ENCODE peak calls at places on chromosomes 3 and 15, in nine cellular contexts. D is heart left ventricle, R is tibial nerve, J is tibial artery, L is cardiac muscle cell, P is fibroblast of pulmonary artery, O is AG04449, T is psoas muscle, U is GM12865. V is an unnamed sample.

GRCh38 chr15:34783986-34784385 is 11.4 kb downstream of the ACTC1 start:
- DNase-seq in U (no peak), O (no peak), J (no peak), L (no peak), P (peak), R (no peak), D (no peak), T (no peak), V (no peak)

GRCh38 chr3:15081960-15082664 is 16.8 kb downstream of the RBSN start:
- DNase-seq in D (no peak), T (no peak), U (no peak), O (no peak), J (no peak), P (peak), R (no peak), L (no peak), V (no peak)

GRCh38 chr3:181859518-181859917 is 147.8 kb downstream of the SOX2 start:
- DNase-seq in O (no peak), L (no peak), R (no peak), J (no peak), U (no peak), T (no peak), P (no peak), D (no peak), V (no peak)

GRCh38 chr15:98800437-98801233 is 152.3 kb downstream of the IGF1R start:
- DNase-seq in P (peak), O (peak), U (no peak), R (no peak), L (peak), J (peak), D (no peak), T (peak), V (peak)

GRCh38 chr15:46344115-46344749 is 709.4 kb downstream of the SQOR start:
- DNase-seq in L (no peak), J (no peak), O (no peak), R (no peak), D (no peak), U (no peak), P (no peak), T (no peak), V (no peak)

GRCh38 chr3:142568393-142569017 is 10.0 kb downstream of the ATR start:
- DNase-seq in R (no peak), U (no peak), O (no peak), J (no peak), L (no peak), T (no peak), D (no peak), P (no peak), V (no peak)

GRCh38 chr3:141052570-141053069 is 1.5 kb downstream of the SPSB4 start:
- DNase-seq in L (peak), P (no peak), T (peak), R (no peak), D (peak), O (no peak), U (no peak), J (no peak), V (no peak)

GRCh38 chr15:44713006-44713966 is 2.0 kb downstream of the B2M start:
- DNase-seq in L (no peak), O (no peak), J (no peak), U (peak), P (peak), T (no peak), D (no peak), R (no peak), V (no peak)

GRCh38 chr3:89000886-89001285 is 106.5 kb upstream of the EPHA3 start:
- DNase-seq in U (no peak), D (no peak), O (no peak), P (peak), J (no peak), T (no peak), L (peak), R (no peak), V (peak)

GRCh38 chr3:45139372-45139894 is 6.7 kb downstream of the CDCP1 start:
- DNase-seq in D (no peak), L (no peak), O (no peak), T (no peak), U (no peak), P (no peak), R (no peak), J (peak), V (no peak)

GRCh38 chr15:26891448-26891881 is 24.6 kb downstream of the GABRA5 start:
- DNase-seq in T (no peak), D (peak), L (peak), R (no peak), U (peak), O (no peak), P (peak), J (no peak), V (peak)

GRCh38 chr3:127675651-127676391 is 3.1 kb downstream of the ABTB1 start:
- DNase-seq in O (no peak), D (peak), L (no peak), R (peak), U (no peak), P (no peak), T (no peak), J (peak), V (no peak)

GRCh38 chr15:101027273-101027901 is 108.2 kb downstream of the LRRK1 start:
- DNase-seq in L (no peak), U (no peak), J (peak), O (no peak), R (no peak), P (no peak), D (no peak), T (no peak), V (no peak)

GRCh38 chr3:152828075-152828840 is 6.7 kb upstream of the P2RY1 start:
- DNase-seq in J (no peak), O (no peak), T (no peak), R (no peak), L (no peak), P (no peak), U (no peak), D (no peak), V (no peak)

GRCh38 chr15:42387603-42388002 is 28.3 kb downstream of the CAPN3 start:
- DNase-seq in L (no peak), O (no peak), U (no peak), T (no peak), J (no peak), P (no peak), D (no peak), R (no peak), V (no peak)

GRCh38 chr15:33113666-33114483 is 80.6 kb downstream of the FMN1 start:
- DNase-seq in J (no peak), D (no peak), T (no peak), P (no peak), R (no peak), U (no peak), O (no peak), L (no peak), V (no peak)

GRCh38 chr15:55737373-55737772 is 5.6 kb downstream of the PRTG start:
- DNase-seq in T (no peak), P (no peak), R (no peak), O (no peak), U (no peak), L (peak), D (no peak), J (no peak), V (no peak)

GRCh38 chr3:32825601-32826375 is 8.0 kb downstream of the TRIM71 start:
- DNase-seq in L (no peak), D (no peak), U (no peak), T (no peak), R (no peak), J (no peak), P (no peak), O (no peak), V (no peak)

GRCh38 chr3:127551178-127551577 is 39.4 kb downstream of the TPRA1 start:
- DNase-seq in O (no peak), D (no peak), J (no peak), L (no peak), T (no peak), U (no peak), R (no peak), P (no peak), V (no peak)

GRCh38 chr3:187811580-187812250 is 66.4 kb upstream of the BCL6 start:
- DNase-seq in U (no peak), J (no peak), O (peak), R (no peak), P (peak), L (no peak), D (no peak), T (no peak), V (no peak)

GRCh38 chr15:81312790-81313543 is 11.0 kb downstream of the STARD5 start:
- DNase-seq in O (peak), L (no peak), D (peak), U (no peak), R (peak), T (peak), P (peak), J (peak), V (peak)

GRCh38 chr15:68421798-68422402 is 10.1 kb downstream of the ITGA11 start:
- DNase-seq in R (no peak), L (no peak), D (peak), T (no peak), U (no peak), P (no peak), O (no peak), J (no peak), V (peak)

GRCh38 chr3:186053954-186054353 is 54.9 kb downstream of the ETV5 start:
- DNase-seq in T (no peak), P (peak), D (no peak), O (peak), U (no peak), J (no peak), R (no peak), L (no peak), V (no peak)
- H3K4me3 ChIP-seq in T (no peak), P (no peak), D (no peak), O (no peak), U (no peak), J (no peak), R (no peak), L (no peak), V (no peak)

GRCh38 chr3:37686225-37686624 is 175.5 kb upstream of the CTDSPL start:
- DNase-seq in J (no peak), U (no peak), L (no peak), D (no peak), O (no peak), P (no peak), T (no peak), R (no peak), V (no peak)
- TF ChIP-seq CTCF in J (no peak), U (no peak), L (no peak), D (peak), O (no peak), P (no peak), T (no peak), R (no peak), V (no peak)

DNA sequence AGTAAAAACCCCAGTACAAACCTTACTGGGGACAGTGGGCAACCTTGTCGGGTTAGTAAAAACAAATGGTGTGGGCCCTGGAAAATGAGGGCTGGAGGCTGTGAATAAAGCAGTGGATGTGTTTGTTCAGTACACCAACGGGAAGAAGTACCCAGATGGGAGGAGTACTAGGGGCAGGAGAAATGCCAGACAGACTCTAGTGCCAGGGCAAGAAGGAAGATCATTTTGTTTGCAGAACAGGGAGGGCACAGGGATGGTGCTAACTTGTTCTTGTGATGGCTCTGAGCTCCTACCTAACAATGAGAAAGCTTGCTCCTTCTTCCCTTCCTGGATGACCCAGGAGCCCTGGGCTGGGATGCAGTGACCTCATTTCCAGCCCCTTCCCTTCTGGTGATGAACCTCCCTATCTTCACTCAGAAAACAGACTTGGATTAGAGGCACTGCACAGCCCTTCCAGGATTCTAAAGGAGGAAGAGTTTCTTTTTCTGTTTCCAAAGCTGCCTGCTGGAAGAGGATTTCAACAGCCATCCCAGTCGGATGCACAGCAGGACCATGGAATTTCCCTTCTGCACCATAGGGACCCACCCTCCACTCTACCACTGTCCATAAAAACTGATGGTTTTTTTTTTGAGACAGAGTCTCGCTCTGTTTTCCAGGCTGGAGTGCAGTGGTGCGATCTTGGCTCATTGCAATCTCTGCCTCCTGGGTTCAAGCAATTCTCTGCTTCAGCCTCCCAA is 6.1 kb downstream of the RASSF1 start:
- DNase-seq in L (no peak), T (no peak), R (no peak), U (no peak), D (no peak), O (no peak), P (no peak), J (no peak), V (no peak)
- H3K4me3 ChIP-seq in L (no peak), T (peak), R (no peak), U (no peak), D (peak), O (peak), P (peak), J (no peak), V (no peak)

DNA sequence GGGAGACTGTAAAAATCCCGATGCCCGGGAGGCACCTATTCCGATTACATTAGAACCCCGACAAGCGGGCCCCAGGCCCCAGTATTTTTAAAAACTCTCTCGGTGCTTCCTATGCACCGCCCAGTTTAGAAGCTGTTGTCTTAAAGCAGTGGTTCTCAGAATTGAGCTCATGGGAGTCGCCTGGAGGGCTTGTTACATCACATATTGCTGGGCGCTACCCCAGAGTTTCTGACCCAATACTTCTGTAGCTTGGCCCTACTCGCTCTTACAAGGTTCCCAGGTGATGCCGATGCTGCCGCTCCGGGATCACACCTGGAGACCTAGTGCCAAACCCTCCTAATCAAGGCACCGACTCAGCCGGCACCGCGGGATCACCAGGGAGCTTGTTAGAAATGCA is 35.2 kb downstream of the CPN2 start:
- DNase-seq in R (no peak), T (no peak), U (no peak), P (peak), L (no peak), J (no peak), D (no peak), O (no peak), V (no peak)
- TF ChIP-seq CTCF in R (no peak), T (no peak), U (no peak), P (no peak), L (no peak), J (no peak), D (peak), O (no peak), V (no peak)

V was measured in astrocyte of the cerebellum.